ENCODE peak calls at places on chromosome 7, in four cellular contexts. X is neuronal stem cell, K is H1, P is trophoblast cell. O is an unnamed sample.

GRCh38 chr7:139446051-139446890 is 37.2 kb downstream of the KLRG2 start:
- DNase-seq in X (no peak), K (no peak), P (peak), O (no peak)

GRCh38 chr7:24052572-24053223 is 231.3 kb upstream of the NPY start:
- DNase-seq in X (no peak), K (no peak), P (peak), O (peak)

GRCh38 chr7:151893405-151893923 is 16.5 kb upstream of the PRKAG2 start:
- DNase-seq in X (no peak), K (no peak), P (no peak), O (no peak)

GRCh38 chr7:95199779-95200558 is 124.4 kb downstream of the PON1 start:
- DNase-seq in X (peak), K (no peak), P (no peak), O (peak)

GRCh38 chr7:15891151-15891842 is 204.8 kb upstream of the MEOX2 start:
- DNase-seq in X (no peak), K (no peak), P (no peak), O (peak)

GRCh38 chr7:39433550-39433949 is 132.7 kb upstream of the YAE1 start:
- DNase-seq in X (no peak), K (no peak), P (no peak), O (no peak)

GRCh38 chr7:45697576-45698136 is 123.5 kb downstream of the ADCY1 start:
- DNase-seq in X (no peak), K (no peak), P (no peak), O (peak)

GRCh38 chr7:38462819-38463218 is 168.4 kb downstream of the AMPH start:
- DNase-seq in X (no peak), K (no peak), P (no peak), O (no peak)

GRCh38 chr7:44440577-44441078 is 49.8 kb downstream of the NUDCD3 start:
- DNase-seq in X (no peak), K (no peak), P (no peak), O (no peak)

GRCh38 chr7:88318196-88318595 is 11.5 kb upstream of the STEAP4 start:
- DNase-seq in X (no peak), K (no peak), P (peak), O (no peak)

GRCh38 chr7:132386249-132386681 is 190.0 kb downstream of the PLXNA4 start:
- DNase-seq in X (no peak), K (no peak), P (no peak), O (no peak)

GRCh38 chr7:159066816-159067601 is 77.7 kb downstream of the VIPR2 start:
- DNase-seq in X (no peak), K (no peak), P (no peak), O (no peak)

GRCh38 chr7:98242934-98243333 is 9.1 kb downstream of the TECPR1 start:
- DNase-seq in X (no peak), K (no peak), P (no peak), O (no peak)

GRCh38 chr7:80385512-80385911 is 126.4 kb downstream of the GNAT3 start:
- DNase-seq in X (no peak), K (no peak), P (no peak), O (peak)

GRCh38 chr7:152850420-152850819 is 90.9 kb downstream of the ACTR3B start:
- DNase-seq in X (no peak), K (no peak), P (no peak), O (no peak)

DNA sequence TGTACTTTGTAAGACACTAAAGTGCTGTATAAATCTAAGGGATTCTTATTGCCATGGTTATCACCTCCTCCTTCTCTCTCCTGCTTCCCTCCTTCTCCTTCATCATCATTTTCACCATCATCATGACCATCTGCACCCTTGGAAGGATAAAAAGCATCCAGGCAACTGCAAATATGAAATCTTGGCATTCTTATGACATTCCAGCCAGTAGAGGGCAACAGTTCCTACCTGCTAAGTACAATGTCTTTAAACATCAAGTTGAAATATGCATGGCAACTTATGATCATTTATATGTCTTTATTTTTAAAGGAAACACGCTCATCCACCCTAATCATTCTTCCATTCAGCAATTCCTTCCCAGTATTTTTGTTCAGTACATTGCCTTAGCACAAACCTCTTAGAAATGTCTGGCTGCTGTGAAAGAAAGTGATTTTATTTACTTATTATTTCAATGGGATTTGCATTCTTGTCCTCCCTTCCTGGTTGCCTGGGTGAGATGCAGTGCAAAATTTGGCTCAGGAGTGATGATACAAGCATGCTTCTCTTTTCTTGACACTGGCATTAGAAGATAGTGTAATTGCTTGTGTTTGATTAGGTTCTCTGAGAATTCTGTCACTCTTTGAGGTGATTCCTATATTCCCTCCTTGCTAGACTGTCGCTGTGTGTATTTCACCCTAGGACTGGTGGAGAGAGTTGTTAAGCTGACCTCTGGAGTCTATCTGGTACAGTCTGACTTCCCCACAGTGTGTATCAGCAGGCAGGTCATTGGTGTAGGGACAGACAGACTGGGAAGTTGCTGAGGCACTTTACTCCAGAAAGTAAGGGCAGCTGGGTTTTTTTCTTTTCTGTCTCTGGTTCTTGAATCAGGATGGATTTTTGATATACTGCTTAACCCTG is 188.5 kb upstream of the BMPER start:
- DNase-seq in X (peak), K (no peak), P (peak), O (peak)
- H2BK12ac ChIP-seq in X (no peak), K (no peak), P (peak), O (no peak)

GRCh38 chr7:7182156-7183060 is at the start of gene C1GALT1:
- DNase-seq in X (peak), K (peak), P (peak), O (peak)
- H3K4me3 ChIP-seq in X (peak), K (peak), P (peak), O (peak)

GRCh38 chr7:50812847-50813475 is 30.3 kb upstream of the GRB10 start:
- DNase-seq in X (no peak), K (no peak), P (peak), O (peak)
- H2BK12ac ChIP-seq in X (no peak), K (peak), P (no peak), O (no peak)

GRCh38 chr7:116227678-116228239 is 17.4 kb downstream of the TES start:
- DNase-seq in X (no peak), K (no peak), P (no peak), O (peak)
- H3K4me3 ChIP-seq in X (no peak), K (no peak), P (no peak), O (no peak)

DNA sequence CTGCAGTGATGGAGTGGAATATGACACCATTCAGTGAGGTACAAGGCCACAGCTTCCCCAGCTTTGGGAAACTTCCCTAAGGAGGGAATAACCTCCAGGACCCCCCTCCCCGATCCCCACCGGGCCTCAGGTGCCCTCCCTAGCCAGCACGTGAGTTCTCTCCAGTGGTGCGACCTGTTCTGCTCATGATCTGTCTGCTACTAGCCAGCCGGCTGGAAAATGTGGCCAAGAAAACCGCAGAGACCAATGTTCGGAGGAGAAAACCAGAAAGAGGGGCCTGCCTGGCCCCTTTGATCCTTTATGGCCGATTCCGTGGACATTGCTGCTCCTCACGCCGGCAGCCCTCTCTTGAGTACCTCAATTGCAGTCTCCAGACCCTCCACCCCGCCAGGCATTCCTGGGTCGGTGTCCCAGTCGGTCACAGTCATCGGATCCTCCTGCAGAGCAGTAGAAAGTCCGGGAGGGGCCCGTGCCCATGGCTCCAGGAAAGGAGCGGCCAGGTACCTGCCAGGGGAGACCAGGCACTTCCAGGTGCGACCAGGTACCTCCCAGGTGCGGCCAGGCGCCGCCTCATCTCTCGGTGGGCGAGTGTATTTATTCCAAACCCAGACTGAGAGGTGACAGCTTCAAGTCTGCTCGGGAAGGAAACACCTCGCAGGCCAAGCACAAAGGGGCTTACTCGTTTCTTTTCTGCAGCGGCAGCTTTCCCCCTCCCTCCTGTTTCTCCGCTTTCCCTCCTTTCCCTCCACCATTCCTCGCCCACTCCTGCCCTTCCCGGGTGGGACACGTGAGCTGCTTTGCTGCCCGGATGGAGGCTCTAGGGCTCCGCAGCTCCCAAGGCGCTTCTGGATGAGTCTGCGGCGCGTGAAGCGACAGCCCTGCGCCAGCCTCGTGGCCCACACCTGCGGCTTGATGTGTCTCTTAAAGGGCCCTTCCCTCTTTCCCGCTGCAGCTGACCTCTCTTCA is 39.6 kb upstream of the AGK start:
- DNase-seq in X (no peak), K (no peak), P (no peak), O (no peak)
- H2BK12ac ChIP-seq in X (no peak), K (peak), P (no peak), O (no peak)

DNA sequence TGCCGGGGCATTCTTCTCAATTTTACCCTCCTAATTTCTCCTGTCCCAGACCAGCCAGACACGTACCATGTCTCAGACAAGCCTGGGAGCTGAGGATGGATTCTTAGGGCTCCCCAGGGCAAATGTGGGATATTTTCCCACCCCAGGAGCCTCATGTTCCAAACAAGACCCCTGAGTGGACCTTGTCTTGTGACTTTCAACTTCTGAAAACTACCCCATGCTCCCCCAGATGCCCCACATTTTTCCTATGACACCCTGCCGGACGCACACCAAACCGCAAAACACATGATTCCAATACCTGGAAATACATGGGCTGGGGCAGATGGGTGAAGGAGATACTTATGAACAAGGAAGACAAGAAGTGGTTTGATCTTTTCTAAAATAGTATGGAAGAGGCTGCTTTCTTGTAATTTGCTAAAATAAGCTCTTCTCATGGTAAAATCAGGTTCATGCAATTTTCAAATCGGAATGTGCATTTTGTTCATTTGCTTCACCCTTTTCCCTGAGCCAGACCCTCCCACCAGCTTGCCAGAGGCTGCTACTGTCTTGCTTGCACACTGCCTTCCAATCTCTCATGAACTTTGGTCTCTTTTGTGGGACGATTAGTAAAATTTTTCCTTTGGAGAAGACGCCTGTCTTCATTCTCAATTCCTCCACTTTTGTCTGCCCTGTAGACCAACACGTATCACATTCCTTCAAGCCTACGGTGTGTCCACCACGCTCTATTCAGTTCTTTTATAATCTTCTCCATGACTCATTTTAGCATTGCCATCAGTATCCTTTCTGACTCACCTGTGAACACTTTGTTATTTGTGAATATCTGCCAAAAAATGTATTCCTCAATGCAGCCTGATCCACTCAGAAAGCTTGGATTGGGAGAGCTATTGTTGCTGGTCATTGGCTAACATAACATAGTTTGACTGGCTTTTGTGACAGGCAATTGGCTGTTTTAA is 1.1 kb downstream of the GIMAP5 start:
- DNase-seq in X (no peak), K (no peak), P (peak), O (no peak)
- H3K4me3 ChIP-seq in X (no peak), K (no peak), P (no peak), O (no peak)

DNA sequence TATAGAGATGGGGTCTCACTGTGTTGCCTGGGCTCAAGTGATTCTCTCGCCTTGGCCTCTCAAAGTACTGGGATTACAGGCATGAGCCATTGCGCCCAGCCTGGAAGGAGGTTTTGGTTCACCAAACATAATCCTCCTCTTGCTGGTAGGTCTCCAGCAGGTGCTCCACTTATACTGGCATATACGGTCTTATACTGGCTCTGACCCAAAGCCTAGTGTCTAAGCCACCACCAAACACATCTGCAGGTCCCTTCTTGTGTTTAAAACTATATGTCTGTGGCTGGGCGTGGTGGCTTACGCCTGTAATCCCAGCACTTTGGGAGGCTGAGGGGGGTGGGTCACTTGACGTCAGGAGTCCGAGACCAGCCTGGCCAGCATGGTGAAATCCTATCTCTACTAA is 5.4 kb downstream of the MBLAC1 start:
- DNase-seq in X (no peak), K (no peak), P (no peak), O (no peak)
- H2BK12ac ChIP-seq in X (no peak), K (peak), P (no peak), O (no peak)

DNA sequence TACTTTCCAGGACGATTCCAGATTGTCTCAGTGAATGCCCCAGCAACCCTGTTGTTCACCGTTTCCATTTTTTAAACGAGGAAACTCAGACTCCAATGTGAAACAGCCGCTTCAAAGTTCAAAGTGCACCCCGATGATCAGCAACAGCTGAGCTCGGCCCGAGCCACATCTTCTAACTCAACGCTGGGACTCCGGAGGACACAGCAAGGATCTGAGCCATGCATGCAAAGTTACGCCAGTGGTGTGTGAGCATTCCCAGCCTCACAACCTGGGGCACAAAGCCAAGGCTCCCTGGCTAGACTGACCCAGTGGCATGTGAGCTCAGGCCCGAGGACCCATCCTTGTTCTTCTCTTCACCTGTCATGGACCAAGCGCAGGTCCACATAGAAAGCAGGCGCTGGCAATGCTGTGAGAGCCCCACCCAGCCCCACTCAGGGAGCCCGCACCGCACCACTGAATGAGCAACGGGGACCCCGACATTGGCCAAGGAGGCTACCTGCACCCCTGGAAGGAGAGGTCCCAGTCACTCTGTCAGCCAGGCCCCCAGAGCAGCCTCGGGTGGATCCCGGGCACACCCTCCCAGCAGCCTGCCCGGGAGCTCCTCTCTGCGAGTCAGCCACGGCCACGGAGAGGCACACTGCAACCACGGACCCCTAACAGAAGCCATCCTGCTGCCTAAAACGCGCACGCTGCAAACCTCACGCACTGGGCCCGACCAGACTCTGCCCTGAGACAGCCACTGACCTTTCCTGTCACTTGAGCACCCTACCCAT is 82.9 kb downstream of the MAD1L1 start:
- DNase-seq in X (no peak), K (no peak), P (no peak), O (no peak)
- H3K4me3 ChIP-seq in X (no peak), K (no peak), P (no peak), O (no peak)

DNA sequence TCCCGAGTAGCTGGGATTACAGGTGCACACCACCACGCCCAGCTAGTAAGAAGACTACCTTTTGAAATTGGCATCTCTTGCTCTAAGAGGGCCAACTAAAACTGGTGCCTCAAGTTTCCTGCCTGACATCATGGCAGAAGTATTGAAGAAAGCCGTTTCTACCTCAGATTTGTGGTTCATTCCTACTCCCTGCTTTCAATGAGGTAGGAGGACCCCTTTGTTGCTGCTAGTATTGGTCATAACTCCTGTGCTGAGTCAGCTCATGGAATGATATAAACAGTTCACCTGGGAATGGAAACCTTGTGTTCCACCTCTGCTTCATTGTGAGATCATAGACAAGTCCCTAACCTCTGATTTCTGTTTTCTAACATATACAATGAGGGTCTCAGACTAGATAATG is 82.8 kb downstream of the CDK6 start:
- DNase-seq in X (no peak), K (no peak), P (no peak), O (no peak)
- H2BK12ac ChIP-seq in X (no peak), K (no peak), P (no peak), O (no peak)

O was measured in mesenchymal stem cell.